ENCODE peak calls at places on chromosomes 2 and 18, in four cellular contexts. R is CD4-positive, alpha-beta memory T cell; H is cardiac fibroblast; E is astrocyte of the cerebellum. T is an unnamed sample.

GRCh38 chr2:19796036-19796703 is 105.6 kb downstream of the TTC32 start:
- DNase-seq in E (peak), H (peak), R (no peak), T (no peak)

GRCh38 chr18:3400567-3401296 is 49.2 kb upstream of the TGIF1 start:
- DNase-seq in E (no peak), H (no peak), R (no peak), T (no peak)

GRCh38 chr2:12750166-12750905 is 33.6 kb downstream of the TRIB2 start:
- DNase-seq in E (no peak), R (no peak), H (no peak), T (no peak)

GRCh38 chr18:36043153-36043552 is 24.2 kb downstream of the RPRD1A start:
- DNase-seq in H (no peak), R (no peak), E (no peak), T (no peak)

GRCh38 chr2:20313659-20314058 is 37.0 kb downstream of the PUM2 start:
- DNase-seq in E (no peak), R (no peak), H (no peak), T (no peak)

GRCh38 chr2:61853086-61853847 is 593 bp downstream of the FAM161A start:
- DNase-seq in H (no peak), R (no peak), E (no peak), T (no peak)

GRCh38 chr2:149901231-149901859 is 313.8 kb upstream of the MMADHC start:
- DNase-seq in E (no peak), H (no peak), R (no peak), T (no peak)

GRCh38 chr18:22378672-22379282 is 38.9 kb downstream of the CTAGE1 start:
- DNase-seq in E (no peak), R (peak), H (peak), T (peak)

GRCh38 chr2:241794250-241794823 is 14.7 kb upstream of the NEU4 start:
- DNase-seq in E (no peak), R (no peak), H (no peak), T (no peak)

GRCh38 chr18:23662309-23663263 is at the start of gene ANKRD29:
- DNase-seq in E (no peak), R (peak), H (peak), T (peak)

GRCh38 chr2:25369439-25369838 is 27.7 kb upstream of the DNMT3A start:
- DNase-seq in H (no peak), R (no peak), E (no peak), T (no peak)

GRCh38 chr2:177058747-177059146 is 153.8 kb upstream of the HNRNPA3 start:
- DNase-seq in R (no peak), H (no peak), E (no peak), T (no peak)

GRCh38 chr18:76274470-76275289 is 220.4 kb downstream of the ZNF516 start:
- DNase-seq in E (no peak), R (no peak), H (no peak), T (no peak)

GRCh38 chr2:8650256-8650655 is 31.6 kb upstream of the ID2 start:
- DNase-seq in H (no peak), E (no peak), R (no peak), T (no peak)

GRCh38 chr18:24126155-24126947 is 12.5 kb upstream of the CABYR start:
- DNase-seq in R (no peak), E (no peak), H (peak), T (no peak)

GRCh38 chr2:23293063-23293462 is 91.9 kb upstream of the KLHL29 start:
- DNase-seq in H (peak), R (no peak), E (peak), T (no peak)

GRCh38 chr18:26804474-26804873 is 61.0 kb downstream of the AQP4 start:
- DNase-seq in E (peak), H (no peak), R (no peak), T (no peak)

GRCh38 chr2:41197781-41198180 is 745.9 kb upstream of the SLC8A1 start:
- DNase-seq in R (no peak), E (peak), H (peak), T (no peak)

GRCh38 chr2:104249666-104250065 is 604.2 kb upstream of the POU3F3 start:
- DNase-seq in R (no peak), E (no peak), H (no peak), T (no peak)

GRCh38 chr2:173150087-173150486 is 74.4 kb downstream of the MAP3K20 start:
- DNase-seq in E (peak), H (peak), R (no peak), T (no peak)

GRCh38 chr18:63161728-63162195 is 157.8 kb downstream of the BCL2 start:
- DNase-seq in H (peak), E (peak), R (peak), T (peak)

GRCh38 chr2:204825054-204825453 is 279.8 kb downstream of the PARD3B start:
- DNase-seq in R (no peak), H (no peak), E (no peak), T (no peak)

GRCh38 chr18:59386909-59387515 is 27.9 kb upstream of the LMAN1 start:
- DNase-seq in R (no peak), E (no peak), H (no peak), T (no peak)

GRCh38 chr2:7825591-7826312 is 856.1 kb upstream of the ID2 start:
- DNase-seq in E (peak), H (no peak), R (no peak), T (no peak)

GRCh38 chr2:163182764-163183354 is 344.3 kb upstream of the KCNH7 start:
- DNase-seq in E (peak), H (peak), R (no peak), T (no peak)

GRCh38 chr2:145638675-145639074 is 1118.8 kb upstream of the ZEB2 start:
- DNase-seq in R (no peak), H (no peak), E (no peak), T (no peak)

GRCh38 chr18:8391068-8391467 is 218.2 kb upstream of the RAB12 start:
- DNase-seq in E (no peak), H (peak), R (no peak), T (no peak)

GRCh38 chr2:128724547-128724946 is 405.9 kb upstream of the HS6ST1 start:
- DNase-seq in H (no peak), E (no peak), R (no peak), T (no peak)

GRCh38 chr2:168910330-168910729 is 9.2 kb downstream of the G6PC2 start:
- DNase-seq in H (no peak), E (no peak), R (no peak), T (no peak)

GRCh38 chr2:19786408-19787058 is 115.2 kb downstream of the TTC32 start:
- DNase-seq in R (no peak), E (no peak), H (peak), T (no peak)

GRCh38 chr2:218327451-218327850 is 29.2 kb upstream of the CATIP start:
- DNase-seq in E (no peak), R (no peak), H (no peak), T (no peak)

GRCh38 chr2:218263817-218264611 is 3.2 kb downstream of the GPBAR1 start:
- DNase-seq in H (no peak), R (no peak), E (no peak), T (no peak)

GRCh38 chr2:191150451-191151314 is at the start of gene STAT4:
- DNase-seq in H (peak), E (peak), R (peak), T (peak)

GRCh38 chr2:158034198-158034831 is 67.4 kb upstream of the UPP2 start:
- DNase-seq in H (peak), R (no peak), E (peak), T (no peak)

GRCh38 chr2:207241198-207241597 is 75.5 kb upstream of the KLF7 start:
- DNase-seq in H (no peak), E (no peak), R (no peak), T (no peak)

GRCh38 chr2:232937278-232937906 is 67.3 kb downstream of the SNORC start:
- DNase-seq in E (no peak), R (no peak), H (peak), T (no peak)
- H3K4me3 ChIP-seq in E (no peak), R (no peak), H (no peak), T (no peak)

GRCh38 chr2:216500572-216500971 is 1.9 kb downstream of the RPL37A start:
- DNase-seq in E (no peak), H (no peak), R (no peak), T (no peak)
- H3K4me3 ChIP-seq in E (peak), H (peak), R (no peak), T (no peak)

GRCh38 chr2:170086117-170086688 is 91.7 kb upstream of the MYO3B start:
- DNase-seq in E (no peak), H (no peak), R (no peak), T (no peak)
- H3K4me3 ChIP-seq in E (no peak), H (no peak), R (no peak), T (no peak)

GRCh38 chr2:55918856-55919255 is 4.7 kb downstream of the EFEMP1 start:
- DNase-seq in E (no peak), H (no peak), R (no peak), T (no peak)

GRCh38 chr2:55923091-55923977 is at the start of gene EFEMP1:
- DNase-seq in H (peak), R (no peak), E (no peak), T (no peak)

GRCh38 chr2:55919574-55919973 is 4.0 kb downstream of the EFEMP1 start:
- DNase-seq in E (no peak), R (no peak), H (peak), T (no peak)

GRCh38 chr2:55923978-55924325 is 370 bp upstream of the EFEMP1 start:
- DNase-seq in R (no peak), E (no peak), H (no peak), T (no peak)

GRCh38 chr2:55922488-55922887 is 1.1 kb downstream of the EFEMP1 start:
- DNase-seq in R (no peak), H (peak), E (no peak), T (no peak)
- H3K4me3 ChIP-seq in R (no peak), H (peak), E (peak), T (no peak)

GRCh38 chr2:10305254-10305635 is 2.5 kb downstream of the HPCAL1 start:
- DNase-seq in R (peak), H (peak), E (no peak), T (peak)
- H3K4me3 ChIP-seq in R (peak), H (no peak), E (peak), T (peak)

GRCh38 chr2:47506436-47506835 is 103.5 kb downstream of the MSH2 start:
- DNase-seq in E (no peak), H (no peak), R (no peak), T (no peak)
- H3K4me3 ChIP-seq in E (no peak), H (no peak), R (no peak), T (no peak)

GRCh38 chr2:70767094-70767698 is 804 bp downstream of the ADD2 start:
- DNase-seq in E (no peak), R (no peak), H (no peak), T (no peak)
- H3K4me3 ChIP-seq in E (peak), R (no peak), H (no peak), T (peak)